ENCODE peak calls at places on chromosomes 6 and 20, in four cellular contexts. D is fibroblast of mammary gland; E is Jurkat, Clone E6-1; J is KG1. Z is an unnamed sample.

GRCh38 chr6:33746036-33746600 is 587 bp downstream of the IP6K3 start:
- DNase-seq in J (no peak), E (no peak), D (peak; percentile 54), Z (peak; percentile 21)

GRCh38 chr20:59783020-59784010 is 150.1 kb downstream of the SYCP2 start:
- DNase-seq in D (peak; percentile 32), J (no peak), E (peak; percentile 56), Z (peak; percentile 0)

GRCh38 chr6:52285174-52286068 is 879 bp upstream of the MCM3 start:
- DNase-seq in J (no peak), E (peak; percentile 58), D (peak; percentile 63), Z (no peak)

GRCh38 chr6:37630281-37630799 is 67.3 kb downstream of the MDGA1 start:
- DNase-seq in J (no peak), D (peak; percentile 99), E (no peak), Z (peak; percentile 100)

GRCh38 chr20:36092424-36093024 is 62.0 kb upstream of the EPB41L1 start:
- DNase-seq in E (no peak), J (no peak), D (no peak), Z (no peak)

GRCh38 chr20:58236612-58237317 is 8.3 kb upstream of the ANKRD60 start:
- DNase-seq in J (peak; percentile 56), E (peak; percentile 72), D (peak; percentile 66), Z (peak; percentile 47)

GRCh38 chr6:6230286-6230685 is 90.2 kb downstream of the F13A1 start:
- DNase-seq in D (no peak), J (no peak), E (peak; percentile 29), Z (no peak)

GRCh38 chr6:98833101-98834059 is 994 bp upstream of the POU3F2 start:
- DNase-seq in E (peak; percentile 38), D (peak; percentile 29), J (peak; percentile 42), Z (peak; percentile 53)

GRCh38 chr6:70601014-70601413 is 34.3 kb downstream of the SDHAF4 start:
- DNase-seq in D (no peak), J (no peak), E (no peak), Z (no peak)

GRCh38 chr6:90338409-90338808 is 41.8 kb upstream of the BACH2 start:
- DNase-seq in J (no peak), E (no peak), D (peak; percentile 25), Z (peak; percentile 33)

GRCh38 chr20:10547276-10548114 is 112.4 kb downstream of the SLX4IP start:
- DNase-seq in J (no peak), E (no peak), D (peak; percentile 41), Z (no peak)

GRCh38 chr6:39292637-39293036 is 21.6 kb downstream of the KCNK17 start:
- DNase-seq in D (no peak), E (no peak), J (no peak), Z (no peak)

GRCh38 chr6:13268914-13269532 is 59.3 kb downstream of the TBC1D7 start:
- DNase-seq in J (no peak), E (no peak), D (peak; percentile 49), Z (peak; percentile 75)

GRCh38 chr6:13687917-13688351 is 23.7 kb downstream of the RANBP9 start:
- DNase-seq in E (peak; percentile 26), D (no peak), J (no peak), Z (no peak)

GRCh38 chr6:143539106-143539505 is 27.6 kb upstream of the FUCA2 start:
- DNase-seq in E (no peak), J (no peak), D (no peak), Z (no peak)

GRCh38 chr20:47622118-47622665 is 120.5 kb downstream of the NCOA3 start:
- DNase-seq in D (no peak), E (no peak), J (no peak), Z (no peak)

GRCh38 chr20:4135385-4136077 is 120.2 kb upstream of the RNF24 start:
- DNase-seq in E (no peak), J (no peak), D (peak; percentile 99), Z (peak; percentile 98)

GRCh38 chr20:1811621-1812498 is 83.3 kb upstream of the SIRPA start:
- DNase-seq in E (no peak), J (no peak), D (no peak), Z (peak; percentile 34)

GRCh38 chr20:50744143-50744792 is 12.9 kb downstream of the PARD6B start:
- DNase-seq in J (no peak), E (no peak), D (peak; percentile 90), Z (peak; percentile 78)

GRCh38 chr6:164274510-164274909 is 860.0 kb downstream of the QKI start:
- DNase-seq in E (no peak), D (no peak), J (no peak), Z (no peak)

GRCh38 chr6:20424679-20425078 is 23.0 kb downstream of the E2F3 start:
- DNase-seq in D (peak; percentile 27), E (no peak), J (no peak), Z (no peak)

GRCh38 chr20:10946124-10946880 is 272.5 kb upstream of the JAG1 start:
- DNase-seq in J (no peak), E (no peak), D (no peak), Z (no peak)

GRCh38 chr6:98639236-98639635 is 195.1 kb upstream of the POU3F2 start:
- DNase-seq in D (no peak), E (no peak), J (no peak), Z (no peak)

GRCh38 chr20:2230671-2231488 is 64.9 kb upstream of the TGM3 start:
- DNase-seq in D (peak; percentile 26), E (no peak), J (no peak), Z (no peak)

GRCh38 chr6:125924169-125924568 is 32.4 kb upstream of the HINT3 start:
- DNase-seq in E (peak; percentile 47), D (no peak), J (no peak), Z (no peak)

GRCh38 chr6:24929255-24929654 is 6.5 kb downstream of the RIPOR2 start:
- DNase-seq in J (no peak), D (no peak), E (no peak), Z (no peak)

GRCh38 chr6:7921582-7922199 is 11.1 kb upstream of the TXNDC5 start:
- DNase-seq in D (no peak), J (no peak), E (no peak), Z (no peak)

GRCh38 chr6:169109821-169110220 is 143.8 kb downstream of the THBS2 start:
- DNase-seq in E (no peak), D (no peak), J (no peak), Z (no peak)

GRCh38 chr20:49989234-49990065 is 6.7 kb downstream of the SNAI1 start:
- DNase-seq in D (peak; percentile 87), E (no peak), J (no peak), Z (peak; percentile 85)

GRCh38 chr6:137157601-137158000 is 15.8 kb downstream of the IL22RA2 start:
- DNase-seq in D (no peak), E (no peak), J (no peak), Z (no peak)

GRCh38 chr6:135126034-135126433 is 55.1 kb upstream of the MYB start:
- DNase-seq in D (no peak), E (no peak), J (no peak), Z (no peak)

GRCh38 chr20:48597521-48598302 is 230.1 kb downstream of the PREX1 start:
- DNase-seq in D (no peak), J (no peak), E (no peak), Z (no peak)

GRCh38 chr6:19827903-19828302 is 9.3 kb upstream of the ID4 start:
- DNase-seq in D (no peak), J (no peak), E (no peak), Z (no peak)

GRCh38 chr6:2792330-2792729 is 27.1 kb downstream of the WRNIP1 start:
- DNase-seq in D (peak; percentile 24), E (no peak), J (no peak), Z (peak; percentile 31)

Z was measured in astrocyte.